ENCODE peak calls at places on chromosomes 11 and 22, in four cellular contexts. One of them, this sample, is unnamed.

GRCh38 chr11:121652982-121653381 is 200.2 kb upstream of the SORL1-AS1 start:
- DNase-seq in HepG2: no peak
- DNase-seq in WTC11: no peak
- DNase-seq in K562: no peak
- DNase-seq in this sample: peak; percentile 26

GRCh38 chr22:46362934-46363515 is 27.5 kb downstream of the TRMU start:
- DNase-seq in K562: no peak
- DNase-seq in WTC11: no peak
- DNase-seq in HepG2: no peak
- DNase-seq in this sample: no peak

GRCh38 chr22:23756891-23757290 is 2.7 kb upstream of the VPREB3 start:
- DNase-seq in K562: no peak
- DNase-seq in HepG2: no peak
- DNase-seq in WTC11: no peak
- DNase-seq in this sample: no peak

GRCh38 chr22:17258015-17258827 is 39.0 kb upstream of the ADA2 start:
- DNase-seq in HepG2: no peak
- DNase-seq in WTC11: peak; percentile 76
- DNase-seq in K562: peak; percentile 39
- DNase-seq in this sample: no peak

GRCh38 chr11:20008870-20009644 is 151.2 kb downstream of the DBX1 start:
- DNase-seq in WTC11: no peak
- DNase-seq in HepG2: peak; percentile 56
- DNase-seq in K562: no peak
- DNase-seq in this sample: no peak

GRCh38 chr22:22352376-22352999 is 107.9 kb downstream of the VPREB1 start:
- DNase-seq in K562: no peak
- DNase-seq in WTC11: no peak
- DNase-seq in HepG2: no peak
- DNase-seq in this sample: no peak

GRCh38 chr11:18245396-18245795 is 3.1 kb downstream of the SAA2 start:
- DNase-seq in WTC11: no peak
- DNase-seq in HepG2: no peak
- DNase-seq in K562: no peak
- DNase-seq in this sample: no peak

GRCh38 chr11:125990244-125990643 is 44.4 kb downstream of the VSIG10L2 start:
- DNase-seq in WTC11: no peak
- DNase-seq in K562: no peak
- DNase-seq in HepG2: no peak
- DNase-seq in this sample: no peak

GRCh38 chr11:3154001-3154599 is 11.0 kb downstream of the OSBPL5 start:
- DNase-seq in WTC11: no peak
- DNase-seq in HepG2: no peak
- DNase-seq in K562: peak; percentile 70
- DNase-seq in this sample: no peak

GRCh38 chr11:9214765-9215164 is 50.4 kb downstream of the DENND5A start:
- DNase-seq in K562: no peak
- DNase-seq in WTC11: no peak
- DNase-seq in HepG2: no peak
- DNase-seq in this sample: no peak

GRCh38 chr11:125499563-125499962 is 3.5 kb upstream of the FEZ1 start:
- DNase-seq in HepG2: no peak
- DNase-seq in WTC11: no peak
- DNase-seq in K562: no peak
- DNase-seq in this sample: no peak

GRCh38 chr22:22865311-22866072 is 22.1 kb upstream of the IGLL5 start:
- DNase-seq in WTC11: no peak
- DNase-seq in HepG2: no peak
- DNase-seq in K562: peak; percentile 52
- DNase-seq in this sample: no peak

GRCh38 chr11:128608732-128609131 is 21.4 kb upstream of the ETS1 start:
- DNase-seq in K562: no peak
- DNase-seq in WTC11: no peak
- DNase-seq in HepG2: no peak
- DNase-seq in this sample: no peak

GRCh38 chr11:134581966-134582787 is 170.1 kb upstream of the B3GAT1 start:
- DNase-seq in HepG2: no peak
- DNase-seq in WTC11: no peak
- DNase-seq in K562: no peak
- DNase-seq in this sample: no peak

GRCh38 chr11:116644201-116644947 is 128.4 kb downstream of the BUD13 start:
- DNase-seq in K562: no peak
- DNase-seq in HepG2: no peak
- DNase-seq in WTC11: no peak
- DNase-seq in this sample: no peak

GRCh38 chr22:39184586-39185577 is 32.4 kb upstream of the CBX7 start:
- DNase-seq in HepG2: no peak
- DNase-seq in WTC11: no peak
- DNase-seq in K562: peak; percentile 4
- DNase-seq in this sample: peak; percentile 5

GRCh38 chr11:77512092-77512491 is 38.2 kb upstream of the PAK1 start:
- DNase-seq in K562: no peak
- DNase-seq in WTC11: no peak
- DNase-seq in HepG2: no peak
- DNase-seq in this sample: no peak

GRCh38 chr22:39628563-39629080 is 58.1 kb downstream of the CACNA1I start:
- DNase-seq in WTC11: no peak
- DNase-seq in HepG2: no peak
- DNase-seq in K562: no peak
- DNase-seq in this sample: no peak

GRCh38 chr22:26502688-26503561 is 9.3 kb downstream of the TFIP11 start:
- DNase-seq in WTC11: peak; percentile 73
- DNase-seq in HepG2: no peak
- DNase-seq in K562: no peak
- DNase-seq in this sample: peak; percentile 59

GRCh38 chr11:64687204-64687603 is 35.8 kb downstream of the NRXN2 start:
- DNase-seq in K562: no peak
- DNase-seq in HepG2: no peak
- DNase-seq in WTC11: no peak
- DNase-seq in this sample: no peak

GRCh38 chr11:22923561-22923960 is 63.3 kb upstream of the CCDC179 start:
- DNase-seq in WTC11: no peak
- DNase-seq in HepG2: no peak
- DNase-seq in K562: no peak
- DNase-seq in this sample: no peak

GRCh38 chr11:68495872-68496271 is 35.3 kb downstream of the PPP6R3 start:
- DNase-seq in WTC11: no peak
- DNase-seq in K562: no peak
- DNase-seq in HepG2: no peak
- DNase-seq in this sample: no peak

GRCh38 chr11:88886796-88887195 is 179.0 kb downstream of the GRM5 start:
- DNase-seq in WTC11: peak; percentile 57
- DNase-seq in K562: peak; percentile 6
- DNase-seq in HepG2: peak; percentile 40
- DNase-seq in this sample: peak; percentile 48

GRCh38 chr11:125251956-125252355 is 87.4 kb downstream of the PKNOX2 start:
- DNase-seq in HepG2: no peak
- DNase-seq in WTC11: no peak
- DNase-seq in K562: no peak
- DNase-seq in this sample: no peak

GRCh38 chr22:36409911-36410756 is 22.4 kb upstream of the MYH9 start:
- DNase-seq in HepG2: peak; percentile 97
- DNase-seq in WTC11: peak; percentile 99
- DNase-seq in K562: peak; percentile 51
- DNase-seq in this sample: peak; percentile 97

GRCh38 chr11:116427337-116427902 is 345.4 kb downstream of the BUD13 start:
- DNase-seq in WTC11: no peak
- DNase-seq in K562: no peak
- DNase-seq in HepG2: no peak
- DNase-seq in this sample: no peak

GRCh38 chr22:27603823-27604190 is 197.7 kb downstream of the MN1 start:
- DNase-seq in WTC11: no peak
- DNase-seq in HepG2: no peak
- DNase-seq in K562: no peak
- DNase-seq in this sample: no peak

GRCh38 chr22:22080270-22080669 is 97.7 kb upstream of the TOP3B start:
- DNase-seq in K562: no peak
- DNase-seq in WTC11: no peak
- DNase-seq in HepG2: no peak
- DNase-seq in this sample: no peak

GRCh38 chr22:29813563-29813962 is 24.5 kb downstream of the ASCC2 start:
- DNase-seq in WTC11: no peak
- DNase-seq in K562: peak; percentile 68
- DNase-seq in HepG2: no peak
- DNase-seq in this sample: peak; percentile 37

GRCh38 chr11:78685156-78685555 is 110.5 kb upstream of the NARS2 start:
- DNase-seq in HepG2: no peak
- DNase-seq in K562: no peak
- DNase-seq in WTC11: no peak
- DNase-seq in this sample: no peak

GRCh38 chr11:131889760-131890620 is 519.6 kb downstream of the NTM start:
- DNase-seq in K562: no peak
- DNase-seq in HepG2: no peak
- DNase-seq in WTC11: no peak
- DNase-seq in this sample: no peak

GRCh38 chr11:28621648-28622215 is 513.5 kb downstream of the METTL15 start:
- DNase-seq in HepG2: no peak
- DNase-seq in WTC11: no peak
- DNase-seq in K562: no peak
- DNase-seq in this sample: no peak
- TF ChIP-seq ELF4 in HepG2: no peak
- TF ChIP-seq ELF4 in WTC11: no peak
- TF ChIP-seq ELF4 in K562: no peak
- TF ChIP-seq ELF4 in this sample: no peak

DNA sequence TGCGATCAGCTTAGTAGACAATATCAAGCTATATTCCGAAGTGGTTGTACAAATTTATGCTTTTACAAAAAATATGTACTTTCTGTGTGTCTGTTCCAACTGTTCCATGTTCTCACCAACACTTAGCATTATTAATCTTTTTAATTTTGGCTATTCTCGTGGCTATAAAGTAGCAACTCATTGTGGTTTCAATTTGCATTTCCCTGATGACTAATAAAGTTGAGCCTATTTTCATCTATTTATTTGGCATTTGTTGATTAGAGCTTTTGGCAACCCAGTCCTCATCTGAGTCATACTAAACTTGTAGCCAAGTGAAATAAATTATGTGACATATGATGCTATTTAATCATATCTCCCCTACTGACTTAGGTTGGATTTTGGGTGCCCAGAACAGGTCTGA is 115.9 kb downstream of the FBXO7 start:
- DNase-seq in HepG2: no peak
- DNase-seq in WTC11: no peak
- DNase-seq in K562: no peak
- DNase-seq in this sample: no peak
- TF ChIP-seq ELF4 in HepG2: no peak
- TF ChIP-seq ELF4 in WTC11: no peak
- TF ChIP-seq ELF4 in K562: no peak
- TF ChIP-seq ELF4 in this sample: no peak

DNA sequence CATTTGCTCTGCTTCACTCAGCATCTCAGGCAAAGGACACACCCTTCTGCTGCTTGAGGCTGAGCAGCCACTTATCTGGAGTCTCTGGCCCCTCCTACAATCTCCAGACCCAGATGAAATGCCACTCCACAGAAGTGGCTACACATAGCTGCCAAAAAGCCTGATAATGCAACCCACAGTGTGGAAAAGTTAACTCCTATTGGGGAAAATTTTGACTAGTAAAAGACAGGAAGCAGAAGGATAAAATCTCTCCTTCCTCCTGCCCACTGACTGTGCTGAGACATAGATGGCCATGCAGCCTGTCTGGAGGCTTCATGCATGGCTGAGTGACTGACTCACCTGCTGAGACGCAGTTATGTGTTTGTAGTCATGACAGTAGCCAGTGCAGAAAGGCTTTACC is 92.3 kb upstream of the TEAD1 start:
- DNase-seq in HepG2: no peak
- DNase-seq in K562: peak; percentile 23
- DNase-seq in WTC11: no peak
- DNase-seq in this sample: no peak
- TF ChIP-seq ELF4 in HepG2: no peak
- TF ChIP-seq ELF4 in K562: no peak
- TF ChIP-seq ELF4 in WTC11: no peak
- TF ChIP-seq ELF4 in this sample: no peak

DNA sequence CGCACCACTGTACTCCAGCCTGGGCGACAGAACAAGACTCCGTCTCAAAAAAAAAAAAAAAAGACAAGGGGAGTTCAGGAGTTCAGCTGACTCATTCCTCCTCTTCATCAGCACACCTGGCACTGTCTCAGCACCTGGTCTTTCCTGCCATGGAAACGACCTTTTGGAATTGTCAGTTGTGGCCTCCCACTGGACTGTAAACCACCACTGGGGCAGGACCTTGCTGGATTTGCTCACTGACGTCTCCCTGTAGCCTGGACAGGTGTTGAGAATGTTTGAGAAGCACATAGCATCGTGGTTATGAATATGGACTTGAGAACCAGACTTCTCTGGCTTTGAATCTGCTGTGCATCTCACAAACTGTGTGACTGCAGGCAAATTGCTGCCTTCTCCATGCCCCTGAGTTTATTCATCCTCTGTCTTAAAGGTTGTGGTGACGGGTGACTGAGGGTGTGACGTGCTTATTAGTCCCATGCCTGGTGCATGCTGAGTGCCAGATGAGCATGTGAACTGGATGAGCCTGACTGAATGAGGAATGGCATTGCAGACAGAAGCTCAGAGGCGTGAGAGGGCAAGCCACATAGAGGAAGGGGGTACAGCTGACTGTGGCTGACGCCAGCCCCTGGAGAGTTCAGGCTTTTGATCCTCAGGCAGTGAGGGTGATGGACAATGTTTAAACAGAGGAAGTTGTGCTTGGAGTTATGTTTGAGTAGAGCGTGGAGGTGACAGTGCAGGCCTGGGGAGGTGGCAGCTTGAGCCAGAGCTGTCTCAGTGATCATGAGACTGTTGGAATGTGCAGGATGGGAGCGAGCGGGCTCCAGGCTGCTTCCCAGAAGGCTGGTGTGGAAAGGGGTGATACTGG is 12.7 kb downstream of the TOM1 start:
- DNase-seq in WTC11: no peak
- DNase-seq in K562: no peak
- DNase-seq in HepG2: peak; percentile 90
- DNase-seq in this sample: no peak
- TF ChIP-seq ELF4 in WTC11: no peak
- TF ChIP-seq ELF4 in K562: no peak
- TF ChIP-seq ELF4 in HepG2: no peak
- TF ChIP-seq ELF4 in this sample: no peak

This sample was measured in HEK293T.